ENCODE peak calls at places on chromosome X, in seven cellular contexts. One of them, this sample, is unnamed.

GRCh38 chrX:104618106-104618895 is 52.3 kb downstream of the IL1RAPL2 start:
- DNase-seq in sigmoid colon: peak; percentile 40
- DNase-seq in tibial artery: no peak
- DNase-seq in adipocyte: no peak
- DNase-seq in thyroid gland: no peak
- DNase-seq in kidney: no peak
- DNase-seq in stomach: no peak
- DNase-seq in this sample: no peak

GRCh38 chrX:15672886-15673285 is 8.3 kb upstream of the CLTRN start:
- DNase-seq in adipocyte: no peak
- DNase-seq in tibial artery: no peak
- DNase-seq in sigmoid colon: no peak
- DNase-seq in stomach: no peak
- DNase-seq in kidney: no peak
- DNase-seq in thyroid gland: no peak
- DNase-seq in this sample: no peak

GRCh38 chrX:76279007-76279406 is 106.1 kb downstream of the PBDC1 start:
- DNase-seq in thyroid gland: peak; percentile 27
- DNase-seq in sigmoid colon: no peak
- DNase-seq in tibial artery: peak; percentile 24
- DNase-seq in kidney: no peak
- DNase-seq in stomach: peak; percentile 39
- DNase-seq in adipocyte: peak; percentile 65
- DNase-seq in this sample: peak; percentile 18

GRCh38 chrX:72294497-72294896 is 11.2 kb downstream of the CITED1 start:
- DNase-seq in kidney: no peak
- DNase-seq in thyroid gland: no peak
- DNase-seq in tibial artery: no peak
- DNase-seq in adipocyte: no peak
- DNase-seq in sigmoid colon: no peak
- DNase-seq in stomach: no peak
- DNase-seq in this sample: no peak

GRCh38 chrX:19566359-19567141 is 51.2 kb upstream of the MAP3K15 start:
- DNase-seq in stomach: no peak
- DNase-seq in kidney: no peak
- DNase-seq in thyroid gland: no peak
- DNase-seq in adipocyte: peak; percentile 60
- DNase-seq in sigmoid colon: no peak
- DNase-seq in tibial artery: no peak
- DNase-seq in this sample: no peak

GRCh38 chrX:150841466-150842197 is 56.8 kb downstream of the CD99L2 start:
- DNase-seq in adipocyte: peak; percentile 51
- DNase-seq in sigmoid colon: no peak
- DNase-seq in thyroid gland: no peak
- DNase-seq in kidney: no peak
- DNase-seq in tibial artery: no peak
- DNase-seq in stomach: no peak
- DNase-seq in this sample: no peak

GRCh38 chrX:110320588-110320987 is 2.7 kb upstream of the AMMECR1 start:
- DNase-seq in adipocyte: no peak
- DNase-seq in sigmoid colon: no peak
- DNase-seq in stomach: no peak
- DNase-seq in tibial artery: no peak
- DNase-seq in kidney: no peak
- DNase-seq in thyroid gland: no peak
- DNase-seq in this sample: no peak

GRCh38 chrX:125394449-125394848 is 74.8 kb downstream of the TEX13C start:
- DNase-seq in thyroid gland: no peak
- DNase-seq in sigmoid colon: no peak
- DNase-seq in tibial artery: no peak
- DNase-seq in kidney: no peak
- DNase-seq in stomach: no peak
- DNase-seq in adipocyte: no peak
- DNase-seq in this sample: no peak

GRCh38 chrX:2220296-2220695 is 280.5 kb downstream of the DHRSX start:
- DNase-seq in adipocyte: no peak
- DNase-seq in kidney: no peak
- DNase-seq in sigmoid colon: no peak
- DNase-seq in tibial artery: no peak
- DNase-seq in stomach: no peak
- DNase-seq in thyroid gland: no peak
- DNase-seq in this sample: no peak
- H3K9me3 ChIP-seq in adipocyte: peaks cover 17% of the 10 kb centered on the region
- H3K9me3 ChIP-seq in kidney: peaks cover 38% of the 10 kb centered on the region
- H3K9me3 ChIP-seq in sigmoid colon: peaks cover 6% of the 10 kb centered on the region
- H3K9me3 ChIP-seq in tibial artery: peaks cover 32% of the 10 kb centered on the region
- H3K9me3 ChIP-seq in stomach: peaks cover 20% of the 10 kb centered on the region
- H3K9me3 ChIP-seq in thyroid gland: no peaks in the 10 kb centered on the region
- H3K9me3 ChIP-seq in this sample: peaks cover 4% of the 10 kb centered on the region

GRCh38 chrX:1059576-1060561 is 152.6 kb downstream of the CRLF2 start:
- DNase-seq in tibial artery: no peak
- DNase-seq in thyroid gland: no peak
- DNase-seq in stomach: no peak
- DNase-seq in adipocyte: no peak
- DNase-seq in sigmoid colon: no peak
- DNase-seq in kidney: no peak
- DNase-seq in this sample: no peak
- H3K9me3 ChIP-seq in tibial artery: peaks cover 22% of the 10 kb centered on the region
- H3K9me3 ChIP-seq in thyroid gland: no peaks in the 10 kb centered on the region
- H3K9me3 ChIP-seq in stomach: peaks cover 24% of the 10 kb centered on the region
- H3K9me3 ChIP-seq in adipocyte: peaks cover 9% of the 10 kb centered on the region
- H3K9me3 ChIP-seq in sigmoid colon: peaks cover 13% of the 10 kb centered on the region
- H3K9me3 ChIP-seq in kidney: peaks cover 9% of the 10 kb centered on the region
- H3K9me3 ChIP-seq in this sample: no peaks in the 10 kb centered on the region

GRCh38 chrX:47498411-47498810 is 15.4 kb upstream of the ZNF41 start:
- DNase-seq in adipocyte: no peak
- DNase-seq in tibial artery: no peak
- DNase-seq in sigmoid colon: no peak
- DNase-seq in kidney: no peak
- DNase-seq in stomach: no peak
- DNase-seq in thyroid gland: no peak
- DNase-seq in this sample: no peak
- H3K9me3 ChIP-seq in adipocyte: peaks cover 12% of the 10 kb centered on the region
- H3K9me3 ChIP-seq in tibial artery: no peaks in the 10 kb centered on the region
- H3K9me3 ChIP-seq in sigmoid colon: no peaks in the 10 kb centered on the region
- H3K9me3 ChIP-seq in kidney: no peaks in the 10 kb centered on the region
- H3K9me3 ChIP-seq in stomach: no peaks in the 10 kb centered on the region
- H3K9me3 ChIP-seq in thyroid gland: no peaks in the 10 kb centered on the region
- H3K9me3 ChIP-seq in this sample: no peaks in the 10 kb centered on the region

DNA sequence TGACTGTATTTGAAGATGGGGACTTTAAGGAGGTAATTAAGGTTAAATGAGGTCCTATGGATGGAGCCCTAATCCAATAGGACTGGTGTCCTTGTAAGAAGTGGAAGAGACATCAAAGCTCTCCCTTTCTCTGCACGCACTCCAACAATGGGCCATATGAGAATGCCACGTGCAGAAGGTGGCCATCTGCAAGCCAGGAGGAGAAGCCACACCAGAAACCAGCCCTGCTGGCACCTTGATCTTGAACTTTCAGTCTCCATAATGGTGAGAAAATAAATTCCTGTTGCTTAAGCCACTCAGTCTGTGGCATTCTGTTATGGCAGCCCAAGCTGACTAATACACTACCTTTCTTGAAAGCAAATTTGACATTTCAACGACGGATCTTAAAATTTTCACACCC is 73.2 kb downstream of the SMARCA1 start:
- DNase-seq in adipocyte: no peak
- DNase-seq in tibial artery: no peak
- DNase-seq in kidney: no peak
- DNase-seq in sigmoid colon: no peak
- DNase-seq in stomach: no peak
- DNase-seq in thyroid gland: no peak
- DNase-seq in this sample: no peak
- H3K9me3 ChIP-seq in adipocyte: no peaks in the 10 kb centered on the region
- H3K9me3 ChIP-seq in tibial artery: no peaks in the 10 kb centered on the region
- H3K9me3 ChIP-seq in kidney: no peaks in the 10 kb centered on the region
- H3K9me3 ChIP-seq in sigmoid colon: no peaks in the 10 kb centered on the region
- H3K9me3 ChIP-seq in stomach: no peaks in the 10 kb centered on the region
- H3K9me3 ChIP-seq in thyroid gland: no peaks in the 10 kb centered on the region
- H3K9me3 ChIP-seq in this sample: no peaks in the 10 kb centered on the region

GRCh38 chrX:153209347-153209746 is 30.3 kb downstream of the MAGEA1 start:
- DNase-seq in sigmoid colon: no peak
- DNase-seq in adipocyte: no peak
- DNase-seq in stomach: no peak
- DNase-seq in thyroid gland: no peak
- DNase-seq in tibial artery: no peak
- DNase-seq in kidney: no peak
- DNase-seq in this sample: no peak
- H3K9me3 ChIP-seq in sigmoid colon: no peaks in the 10 kb centered on the region
- H3K9me3 ChIP-seq in adipocyte: peaks cover 24% of the 10 kb centered on the region
- H3K9me3 ChIP-seq in stomach: no peaks in the 10 kb centered on the region
- H3K9me3 ChIP-seq in thyroid gland: no peaks in the 10 kb centered on the region
- H3K9me3 ChIP-seq in tibial artery: peaks cover 3% of the 10 kb centered on the region
- H3K9me3 ChIP-seq in kidney: no peaks in the 10 kb centered on the region
- H3K9me3 ChIP-seq in this sample: no peaks in the 10 kb centered on the region

DNA sequence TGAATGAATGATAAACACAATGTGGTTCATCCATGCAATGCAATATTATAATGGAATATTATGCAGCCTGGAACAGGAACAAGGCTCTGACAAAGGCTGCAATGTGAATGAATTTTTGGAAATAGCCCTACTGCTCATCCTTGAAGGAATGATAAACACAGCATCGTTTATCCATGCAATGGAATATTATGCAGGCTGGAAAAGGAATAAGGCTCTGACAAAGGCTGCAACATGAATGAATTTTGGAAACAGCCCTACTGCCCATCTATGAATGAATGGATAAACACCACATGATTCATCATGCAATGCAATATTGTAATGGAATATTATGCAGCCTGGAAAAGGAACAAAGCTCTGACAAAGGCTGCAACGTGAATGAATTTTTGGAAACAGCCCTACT is 159.4 kb downstream of the CRLF2 start:
- DNase-seq in adipocyte: no peak
- DNase-seq in tibial artery: no peak
- DNase-seq in stomach: no peak
- DNase-seq in sigmoid colon: no peak
- DNase-seq in thyroid gland: no peak
- DNase-seq in kidney: no peak
- DNase-seq in this sample: no peak
- H3K9me3 ChIP-seq in adipocyte: peaks cover 11% of the 10 kb centered on the region
- H3K9me3 ChIP-seq in tibial artery: peaks cover 9% of the 10 kb centered on the region
- H3K9me3 ChIP-seq in stomach: peaks cover 17% of the 10 kb centered on the region
- H3K9me3 ChIP-seq in sigmoid colon: peaks cover 30% of the 10 kb centered on the region
- H3K9me3 ChIP-seq in thyroid gland: no peaks in the 10 kb centered on the region
- H3K9me3 ChIP-seq in kidney: peaks cover 29% of the 10 kb centered on the region
- H3K9me3 ChIP-seq in this sample: peaks cover 7% of the 10 kb centered on the region

DNA sequence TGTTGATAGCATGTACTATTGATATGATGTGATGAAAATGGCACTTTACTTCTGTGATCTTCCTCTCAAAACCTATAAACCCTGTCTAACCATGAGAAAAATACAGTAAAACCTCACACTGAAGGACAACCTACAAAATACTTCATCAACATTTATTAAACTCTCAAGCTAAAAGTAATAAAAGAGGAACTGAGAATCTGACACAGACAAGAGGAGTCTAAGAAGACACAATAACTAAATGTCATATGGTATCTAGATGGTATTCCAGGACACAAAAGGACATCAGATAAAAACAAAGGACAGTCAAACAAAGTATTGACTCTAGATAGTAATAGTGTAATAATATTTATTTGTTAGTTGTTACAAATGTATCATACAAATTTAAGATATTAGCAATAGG is 655.3 kb downstream of the SH3BGRL start:
- DNase-seq in adipocyte: no peak
- DNase-seq in thyroid gland: no peak
- DNase-seq in sigmoid colon: no peak
- DNase-seq in kidney: no peak
- DNase-seq in tibial artery: no peak
- DNase-seq in stomach: no peak
- DNase-seq in this sample: no peak
- H3K9me3 ChIP-seq in adipocyte: peaks cover 13% of the 10 kb centered on the region
- H3K9me3 ChIP-seq in thyroid gland: no peaks in the 10 kb centered on the region
- H3K9me3 ChIP-seq in sigmoid colon: no peaks in the 10 kb centered on the region
- H3K9me3 ChIP-seq in kidney: no peaks in the 10 kb centered on the region
- H3K9me3 ChIP-seq in tibial artery: peaks cover 18% of the 10 kb centered on the region
- H3K9me3 ChIP-seq in stomach: no peaks in the 10 kb centered on the region
- H3K9me3 ChIP-seq in this sample: no peaks in the 10 kb centered on the region

This sample was measured in T-helper 17 cell.